ENCODE peak calls at places on chromosomes 3 and 15, in ten cellular contexts. C is IMR-90, K is lower lobe of right lung, W is ascending aorta, Y is GM23248, U is right atrium auricular region, P is lung, D is cardiac muscle cell, G is Panc1, F is pancreas. B is an unnamed sample. For H3K4me1, the result is how much of the 10 kb centered on the place peaks cover.

GRCh38 chr3:9298236-9298635 is 48.8 kb upstream of the SRGAP3 start:
- DNase-seq in U (no peak), F (no peak), Y (peak), W (no peak), P (no peak), G (no peak), D (no peak), K (no peak), C (peak), B (no peak)

GRCh38 chr3:194871864-194872668 is 186.4 kb downstream of the FAM43A start:
- DNase-seq in F (no peak), U (no peak), W (peak), Y (peak), K (no peak), G (no peak), D (no peak), P (no peak), C (peak), B (no peak)

GRCh38 chr15:74406992-74407705 is 26.6 kb downstream of the SEMA7A start:
- DNase-seq in F (no peak), W (no peak), G (no peak), K (no peak), Y (peak), P (no peak), C (peak), U (no peak), D (no peak), B (no peak)

GRCh38 chr3:125437631-125438435 is 62.7 kb upstream of the ZNF148 start:
- DNase-seq in P (peak), G (peak), Y (peak), F (peak), C (peak), U (peak), W (peak), D (peak), K (peak), B (peak)

GRCh38 chr3:188061133-188061532 is 92.8 kb upstream of the LPP start:
- DNase-seq in U (no peak), G (no peak), P (no peak), F (no peak), K (no peak), D (no peak), C (peak), Y (peak), W (peak), B (no peak)

GRCh38 chr3:79651536-79652065 is 116.2 kb downstream of the ROBO1 start:
- DNase-seq in W (no peak), Y (no peak), C (no peak), D (no peak), P (no peak), K (peak), U (no peak), F (no peak), G (no peak), B (no peak)

GRCh38 chr3:10386121-10386520 is 65.2 kb upstream of the SEC13 start:
- DNase-seq in K (no peak), P (no peak), Y (no peak), G (no peak), D (no peak), F (no peak), W (no peak), U (no peak), C (no peak), B (no peak)

GRCh38 chr3:133283958-133284807 is 115.7 kb upstream of the BFSP2 start:
- DNase-seq in P (no peak), D (no peak), Y (peak), C (peak), W (no peak), K (no peak), F (no peak), U (no peak), G (no peak), B (no peak)

GRCh38 chr15:99426431-99427105 is 139.2 kb upstream of the MEF2A start:
- DNase-seq in K (no peak), W (peak), P (no peak), D (no peak), F (peak), Y (no peak), G (no peak), U (no peak), C (no peak), B (peak)
- H3K27ac ChIP-seq in K (peak), W (peak), P (peak), D (no peak), F (no peak), Y (no peak), G (no peak), U (peak), C (no peak), B (peak)

GRCh38 chr3:71444861-71445259 is 138.7 kb downstream of the FOXP1 start:
- DNase-seq in K (no peak), Y (no peak), D (no peak), P (no peak), W (no peak), G (no peak), C (no peak), U (no peak), F (no peak), B (no peak)

GRCh38 chr3:71447803-71448202 is 135.7 kb downstream of the FOXP1 start:
- DNase-seq in U (no peak), G (no peak), W (no peak), P (no peak), Y (no peak), F (no peak), C (peak), K (no peak), D (no peak), B (no peak)

GRCh38 chr3:71446734-71447133 is 136.8 kb downstream of the FOXP1 start:
- DNase-seq in Y (no peak), W (no peak), P (no peak), U (no peak), K (no peak), G (no peak), D (peak), C (no peak), F (no peak), B (no peak)

GRCh38 chr3:71446260-71446659 is 137.3 kb downstream of the FOXP1 start:
- DNase-seq in P (no peak), W (no peak), C (no peak), Y (no peak), F (no peak), D (no peak), K (no peak), G (no peak), U (no peak), B (no peak)

GRCh38 chr3:71447197-71447596 is 136.3 kb downstream of the FOXP1 start:
- DNase-seq in G (no peak), D (no peak), C (no peak), F (no peak), P (no peak), Y (no peak), U (no peak), W (no peak), K (no peak), B (no peak)
- H3K4me1 ChIP-seq in G (under half), D (half or more), C (under half), F (under half), P (under half), Y (under half), U (under half), W (under half), K (half or more), B (half or more)

GRCh38 chr15:51736069-51736468 is 1.4 kb downstream of the LYSMD2 start:
- DNase-seq in W (no peak), C (no peak), Y (peak), G (no peak), P (no peak), U (no peak), F (no peak), D (no peak), K (no peak), B (no peak)

GRCh38 chr15:51737538-51738305 is at the start of gene LYSMD2:
- DNase-seq in Y (peak), G (no peak), W (peak), K (peak), P (peak), C (peak), U (peak), F (peak), D (peak), B (peak)

GRCh38 chr15:51735611-51736010 is 1.8 kb downstream of the LYSMD2 start:
- DNase-seq in K (no peak), W (no peak), P (no peak), D (no peak), Y (no peak), G (no peak), F (no peak), U (no peak), C (no peak), B (no peak)

GRCh38 chr15:51736646-51737537 is 563 bp downstream of the LYSMD2 start:
- DNase-seq in W (peak), F (peak), C (no peak), P (peak), G (no peak), D (peak), U (no peak), Y (peak), K (peak), B (peak)

GRCh38 chr15:51735211-51735610 is 2.2 kb downstream of the LYSMD2 start:
- DNase-seq in K (no peak), W (no peak), D (no peak), U (no peak), Y (peak), C (no peak), P (no peak), F (no peak), G (no peak), B (no peak)
- H3K4me3 ChIP-seq in K (no peak), W (no peak), D (no peak), U (no peak), Y (no peak), C (no peak), P (no peak), F (no peak), G (no peak), B (no peak)

DNA sequence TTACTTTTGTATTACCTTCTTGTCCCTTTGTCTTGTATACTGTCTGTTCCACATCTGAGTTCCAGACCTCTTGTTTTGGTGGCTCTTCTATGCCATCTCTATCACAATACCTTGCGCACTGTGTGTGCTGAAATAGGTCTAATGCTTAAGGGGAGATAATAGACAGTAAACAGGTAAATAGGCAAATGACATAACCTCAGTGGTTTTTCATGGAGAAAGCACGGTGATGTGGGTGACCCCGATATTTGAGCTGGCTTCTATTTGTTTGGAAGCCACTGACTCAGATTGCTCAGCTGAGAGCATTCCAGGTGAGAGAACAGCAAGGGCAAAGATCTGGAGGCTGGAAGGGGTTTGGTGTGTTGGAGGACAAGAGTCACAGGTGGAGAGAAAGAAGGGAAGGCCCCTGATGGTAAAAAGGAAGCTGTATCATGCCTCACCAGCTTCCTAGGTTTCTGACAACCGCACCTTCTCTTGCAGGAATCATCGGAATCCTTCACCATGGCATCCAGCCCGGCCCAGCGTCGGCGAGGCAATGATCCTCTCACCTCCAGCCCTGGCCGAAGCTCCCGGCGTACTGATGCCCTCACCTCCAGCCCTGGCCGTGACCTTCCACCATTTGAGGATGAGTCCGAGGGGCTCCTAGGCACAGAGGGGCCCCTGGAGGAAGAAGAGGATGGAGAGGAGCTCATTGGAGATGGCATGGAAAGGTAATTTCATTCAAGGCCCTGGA is 795 bp downstream of the MCM2 start:
- DNase-seq in C (no peak), K (no peak), G (no peak), Y (no peak), F (no peak), P (no peak), D (no peak), W (no peak), U (no peak), B (no peak)
- H3K27ac ChIP-seq in C (no peak), K (peak), G (peak), Y (peak), F (no peak), P (no peak), D (no peak), W (peak), U (peak), B (peak)

DNA sequence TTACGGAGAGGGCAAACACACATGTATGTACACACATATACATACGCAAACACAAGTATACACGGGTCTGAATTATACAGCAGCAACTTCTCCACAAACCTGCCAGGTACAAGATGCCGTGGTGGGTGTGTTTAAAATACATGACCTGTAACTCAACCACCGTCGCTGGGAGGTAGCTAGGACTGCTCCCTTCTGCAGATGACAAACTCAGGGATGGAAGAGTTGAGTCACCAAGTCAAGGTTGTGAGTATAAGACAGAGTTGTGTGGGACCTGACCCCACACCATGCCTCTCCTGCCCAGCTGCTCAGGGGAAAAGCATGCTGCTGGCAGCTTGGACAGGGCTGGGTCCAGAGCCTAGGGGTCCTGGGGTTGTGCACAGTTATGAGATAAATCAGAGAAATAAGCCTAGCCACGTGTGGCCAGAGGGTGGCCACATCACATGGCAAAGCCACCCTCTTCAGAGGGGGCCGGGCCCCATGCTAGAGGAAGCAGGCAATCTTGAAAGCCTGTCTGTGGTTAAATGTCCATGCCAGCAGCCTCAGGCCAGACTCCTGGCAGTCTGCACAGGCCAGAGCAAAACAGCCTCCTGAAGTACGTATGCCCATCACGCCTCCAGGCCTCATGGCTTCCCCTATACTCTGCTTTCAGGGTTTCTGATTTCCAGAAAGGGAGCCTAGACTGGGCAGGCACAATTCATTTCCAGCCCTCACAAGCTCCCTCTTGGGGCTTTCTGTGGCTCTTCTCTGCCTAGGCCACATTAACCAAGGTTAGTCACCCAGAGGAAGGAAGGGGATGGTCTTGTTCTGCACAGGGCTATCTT is 107.7 kb upstream of the RPL32 start:
- DNase-seq in C (peak), D (no peak), K (peak), U (no peak), F (no peak), P (no peak), W (no peak), Y (peak), G (no peak), B (no peak)
- H3K4me1 ChIP-seq in C (under half), D (half or more), K (under half), U (half or more), F (under half), P (under half), W (half or more), Y (under half), G (under half), B (half or more)

DNA sequence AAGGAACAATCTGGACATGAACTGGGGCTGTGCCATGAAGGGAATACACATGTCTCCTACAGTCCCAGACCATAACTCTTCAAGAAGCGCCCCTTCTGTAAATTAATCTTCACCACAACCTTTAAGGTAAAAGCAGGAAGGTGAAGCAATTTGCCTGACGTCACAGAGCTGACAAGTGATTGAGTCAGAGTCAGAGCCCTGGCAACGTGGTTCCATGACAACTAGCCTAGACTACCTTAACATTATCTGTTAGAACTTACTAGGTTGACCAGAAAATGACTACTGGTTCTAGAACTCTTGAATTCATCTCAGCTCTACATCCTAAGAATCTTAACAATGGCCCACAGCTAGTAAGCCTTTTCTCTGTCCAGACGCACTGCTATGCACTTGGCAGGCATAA is 124.6 kb downstream of the NTRK3 start:
- DNase-seq in K (no peak), F (no peak), U (no peak), Y (no peak), W (no peak), C (no peak), P (no peak), D (no peak), G (no peak), B (no peak)
- H3K4me3 ChIP-seq in K (no peak), F (no peak), U (no peak), Y (no peak), W (no peak), C (no peak), P (no peak), D (no peak), G (no peak), B (no peak)

B was measured in left ventricle myocardium inferior.